ENCODE peak calls at places on chromosomes 11 and 22, in nine cellular contexts. One of them, this sample, is unnamed.

GRCh38 chr11:128328955-128329551 is 258.3 kb downstream of the ETS1 start:
- DNase-seq in fibroblast of villous mesenchyme: no peak
- DNase-seq in stimulated activated CD4-positive, alpha-beta T cell treated with anti-CD3 and anti-CD28 coated beads, Interleukin-2, amount 100 ng/mL, for 48 hours: no peak
- DNase-seq in A549: no peak
- DNase-seq in amniotic epithelial cell: no peak
- DNase-seq in immature natural killer cell: peak
- DNase-seq in left ventricle myocardium inferior: no peak
- DNase-seq in HS-27A: no peak
- DNase-seq in endothelial cell: no peak
- DNase-seq in this sample: no peak

GRCh38 chr11:1139441-1140066 is 18.2 kb upstream of the MUC5AC start:
- DNase-seq in fibroblast of villous mesenchyme: peak
- DNase-seq in stimulated activated CD4-positive, alpha-beta T cell treated with anti-CD3 and anti-CD28 coated beads, Interleukin-2, amount 100 ng/mL, for 48 hours: no peak
- DNase-seq in A549: no peak
- DNase-seq in amniotic epithelial cell: peak
- DNase-seq in immature natural killer cell: no peak
- DNase-seq in left ventricle myocardium inferior: no peak
- DNase-seq in HS-27A: no peak
- DNase-seq in endothelial cell: no peak
- DNase-seq in this sample: no peak

GRCh38 chr11:104127828-104128227 is 36.1 kb downstream of the PDGFD start:
- DNase-seq in fibroblast of villous mesenchyme: no peak
- DNase-seq in stimulated activated CD4-positive, alpha-beta T cell treated with anti-CD3 and anti-CD28 coated beads, Interleukin-2, amount 100 ng/mL, for 48 hours: no peak
- DNase-seq in A549: no peak
- DNase-seq in amniotic epithelial cell: peak
- DNase-seq in immature natural killer cell: no peak
- DNase-seq in left ventricle myocardium inferior: no peak
- DNase-seq in HS-27A: no peak
- DNase-seq in endothelial cell: no peak
- DNase-seq in this sample: no peak

GRCh38 chr11:102291831-102292230 is 25.5 kb upstream of the BIRC3 start:
- DNase-seq in fibroblast of villous mesenchyme: no peak
- DNase-seq in stimulated activated CD4-positive, alpha-beta T cell treated with anti-CD3 and anti-CD28 coated beads, Interleukin-2, amount 100 ng/mL, for 48 hours: no peak
- DNase-seq in A549: no peak
- DNase-seq in amniotic epithelial cell: no peak
- DNase-seq in immature natural killer cell: no peak
- DNase-seq in left ventricle myocardium inferior: no peak
- DNase-seq in HS-27A: no peak
- DNase-seq in endothelial cell: no peak
- DNase-seq in this sample: no peak

GRCh38 chr11:96097844-96098421 is 174.0 kb upstream of the MTMR2 start:
- DNase-seq in fibroblast of villous mesenchyme: no peak
- DNase-seq in stimulated activated CD4-positive, alpha-beta T cell treated with anti-CD3 and anti-CD28 coated beads, Interleukin-2, amount 100 ng/mL, for 48 hours: no peak
- DNase-seq in A549: no peak
- DNase-seq in amniotic epithelial cell: peak
- DNase-seq in immature natural killer cell: no peak
- DNase-seq in left ventricle myocardium inferior: no peak
- DNase-seq in HS-27A: no peak
- DNase-seq in endothelial cell: no peak
- DNase-seq in this sample: no peak

GRCh38 chr11:20089796-20090653 is 70.2 kb downstream of the DBX1 start:
- DNase-seq in fibroblast of villous mesenchyme: peak
- DNase-seq in stimulated activated CD4-positive, alpha-beta T cell treated with anti-CD3 and anti-CD28 coated beads, Interleukin-2, amount 100 ng/mL, for 48 hours: no peak
- DNase-seq in A549: no peak
- DNase-seq in amniotic epithelial cell: peak
- DNase-seq in immature natural killer cell: no peak
- DNase-seq in left ventricle myocardium inferior: no peak
- DNase-seq in HS-27A: no peak
- DNase-seq in endothelial cell: no peak
- DNase-seq in this sample: peak

GRCh38 chr22:30566125-30566524 is 8.3 kb downstream of the GAL3ST1 start:
- DNase-seq in fibroblast of villous mesenchyme: no peak
- DNase-seq in stimulated activated CD4-positive, alpha-beta T cell treated with anti-CD3 and anti-CD28 coated beads, Interleukin-2, amount 100 ng/mL, for 48 hours: no peak
- DNase-seq in A549: no peak
- DNase-seq in amniotic epithelial cell: no peak
- DNase-seq in immature natural killer cell: no peak
- DNase-seq in left ventricle myocardium inferior: no peak
- DNase-seq in HS-27A: no peak
- DNase-seq in endothelial cell: no peak
- DNase-seq in this sample: no peak

GRCh38 chr22:22748297-22748743 is 103.9 kb downstream of the GGTLC2 start:
- DNase-seq in fibroblast of villous mesenchyme: peak
- DNase-seq in stimulated activated CD4-positive, alpha-beta T cell treated with anti-CD3 and anti-CD28 coated beads, Interleukin-2, amount 100 ng/mL, for 48 hours: peak
- DNase-seq in A549: no peak
- DNase-seq in amniotic epithelial cell: peak
- DNase-seq in immature natural killer cell: peak
- DNase-seq in left ventricle myocardium inferior: no peak
- DNase-seq in HS-27A: no peak
- DNase-seq in endothelial cell: peak
- DNase-seq in this sample: peak

GRCh38 chr22:35630387-35630793 is 13.3 kb upstream of the MB start:
- DNase-seq in fibroblast of villous mesenchyme: peak
- DNase-seq in stimulated activated CD4-positive, alpha-beta T cell treated with anti-CD3 and anti-CD28 coated beads, Interleukin-2, amount 100 ng/mL, for 48 hours: no peak
- DNase-seq in A549: peak
- DNase-seq in amniotic epithelial cell: peak
- DNase-seq in immature natural killer cell: no peak
- DNase-seq in left ventricle myocardium inferior: no peak
- DNase-seq in HS-27A: peak
- DNase-seq in endothelial cell: no peak
- DNase-seq in this sample: peak

GRCh38 chr11:112344040-112344413 is 83.4 kb upstream of the PLET1 start:
- DNase-seq in fibroblast of villous mesenchyme: no peak
- DNase-seq in stimulated activated CD4-positive, alpha-beta T cell treated with anti-CD3 and anti-CD28 coated beads, Interleukin-2, amount 100 ng/mL, for 48 hours: no peak
- DNase-seq in A549: no peak
- DNase-seq in amniotic epithelial cell: no peak
- DNase-seq in immature natural killer cell: no peak
- DNase-seq in left ventricle myocardium inferior: no peak
- DNase-seq in HS-27A: no peak
- DNase-seq in endothelial cell: no peak
- DNase-seq in this sample: no peak

GRCh38 chr11:73001615-73002014 is 140.5 kb downstream of the FCHSD2 start:
- DNase-seq in fibroblast of villous mesenchyme: no peak
- DNase-seq in stimulated activated CD4-positive, alpha-beta T cell treated with anti-CD3 and anti-CD28 coated beads, Interleukin-2, amount 100 ng/mL, for 48 hours: no peak
- DNase-seq in A549: no peak
- DNase-seq in amniotic epithelial cell: peak
- DNase-seq in immature natural killer cell: no peak
- DNase-seq in left ventricle myocardium inferior: no peak
- DNase-seq in HS-27A: no peak
- DNase-seq in endothelial cell: no peak
- DNase-seq in this sample: peak

This sample was measured in Karpas-422.